ENCODE peak calls at places on chromosomes 16 and 17, in four cellular contexts. One of them, this sample, is unnamed.

GRCh38 chr16:22052985-22053384 is 39.4 kb upstream of the VWA3A start:
- DNase-seq in endothelial cell of umbilical vein: no peak
- DNase-seq in SK-N-MC: no peak
- DNase-seq in transverse colon: no peak
- DNase-seq in this sample: no peak

GRCh38 chr16:85462405-85463227 is 150.5 kb upstream of the GSE1 start:
- DNase-seq in endothelial cell of umbilical vein: no peak
- DNase-seq in transverse colon: no peak
- DNase-seq in SK-N-MC: no peak
- DNase-seq in this sample: no peak

GRCh38 chr16:3059723-3060242 is 5.7 kb upstream of the IL32 start:
- DNase-seq in endothelial cell of umbilical vein: no peak
- DNase-seq in SK-N-MC: no peak
- DNase-seq in transverse colon: no peak
- DNase-seq in this sample: no peak

GRCh38 chr17:79808763-79809529 is 12.1 kb upstream of the CBX8 start:
- DNase-seq in endothelial cell of umbilical vein: no peak
- DNase-seq in SK-N-MC: no peak
- DNase-seq in transverse colon: peak
- DNase-seq in this sample: no peak

GRCh38 chr16:75114179-75114945 is 2.2 kb downstream of the LDHD start:
- DNase-seq in transverse colon: no peak
- DNase-seq in SK-N-MC: no peak
- DNase-seq in endothelial cell of umbilical vein: no peak
- DNase-seq in this sample: no peak

GRCh38 chr17:48429638-48430586 is at the start of gene SKAP1:
- DNase-seq in endothelial cell of umbilical vein: no peak
- DNase-seq in transverse colon: peak
- DNase-seq in SK-N-MC: no peak
- DNase-seq in this sample: no peak

GRCh38 chr16:4945560-4946502 is 8.9 kb upstream of the PPL start:
- DNase-seq in transverse colon: no peak
- DNase-seq in endothelial cell of umbilical vein: no peak
- DNase-seq in SK-N-MC: no peak
- DNase-seq in this sample: no peak

GRCh38 chr17:44496815-44497214 is 6.4 kb downstream of the GPATCH8 start:
- DNase-seq in endothelial cell of umbilical vein: no peak
- DNase-seq in SK-N-MC: no peak
- DNase-seq in transverse colon: no peak
- DNase-seq in this sample: no peak

GRCh38 chr16:55454861-55455260 is 24.1 kb upstream of the MMP2 start:
- DNase-seq in endothelial cell of umbilical vein: no peak
- DNase-seq in transverse colon: no peak
- DNase-seq in SK-N-MC: no peak
- DNase-seq in this sample: no peak

GRCh38 chr17:38572665-38573365 is 32.9 kb downstream of the SRCIN1 start:
- DNase-seq in endothelial cell of umbilical vein: no peak
- DNase-seq in SK-N-MC: no peak
- DNase-seq in transverse colon: no peak
- DNase-seq in this sample: no peak

GRCh38 chr16:75244844-75245758 is 6.3 kb downstream of the BCAR1 start:
- DNase-seq in SK-N-MC: no peak
- DNase-seq in endothelial cell of umbilical vein: peak
- DNase-seq in transverse colon: peak
- DNase-seq in this sample: peak

GRCh38 chr16:78607465-78607864 is 508.0 kb downstream of the WWOX start:
- DNase-seq in transverse colon: no peak
- DNase-seq in endothelial cell of umbilical vein: no peak
- DNase-seq in SK-N-MC: no peak
- DNase-seq in this sample: no peak

GRCh38 chr17:4509923-4510614 is 11.4 kb downstream of the SPNS2 start:
- DNase-seq in endothelial cell of umbilical vein: no peak
- DNase-seq in SK-N-MC: no peak
- DNase-seq in transverse colon: no peak
- DNase-seq in this sample: no peak

GRCh38 chr17:34542700-34543336 is 36.6 kb upstream of the TMEM132E start:
- DNase-seq in transverse colon: peak
- DNase-seq in endothelial cell of umbilical vein: peak
- DNase-seq in SK-N-MC: no peak
- DNase-seq in this sample: no peak

GRCh38 chr16:10856042-10856441 is 21.0 kb upstream of the CIITA start:
- DNase-seq in SK-N-MC: no peak
- DNase-seq in transverse colon: no peak
- DNase-seq in endothelial cell of umbilical vein: no peak
- DNase-seq in this sample: no peak

GRCh38 chr17:17938388-17939107 is 33.7 kb downstream of the TOM1L2 start:
- DNase-seq in SK-N-MC: no peak
- DNase-seq in endothelial cell of umbilical vein: no peak
- DNase-seq in transverse colon: peak
- DNase-seq in this sample: no peak

DNA sequence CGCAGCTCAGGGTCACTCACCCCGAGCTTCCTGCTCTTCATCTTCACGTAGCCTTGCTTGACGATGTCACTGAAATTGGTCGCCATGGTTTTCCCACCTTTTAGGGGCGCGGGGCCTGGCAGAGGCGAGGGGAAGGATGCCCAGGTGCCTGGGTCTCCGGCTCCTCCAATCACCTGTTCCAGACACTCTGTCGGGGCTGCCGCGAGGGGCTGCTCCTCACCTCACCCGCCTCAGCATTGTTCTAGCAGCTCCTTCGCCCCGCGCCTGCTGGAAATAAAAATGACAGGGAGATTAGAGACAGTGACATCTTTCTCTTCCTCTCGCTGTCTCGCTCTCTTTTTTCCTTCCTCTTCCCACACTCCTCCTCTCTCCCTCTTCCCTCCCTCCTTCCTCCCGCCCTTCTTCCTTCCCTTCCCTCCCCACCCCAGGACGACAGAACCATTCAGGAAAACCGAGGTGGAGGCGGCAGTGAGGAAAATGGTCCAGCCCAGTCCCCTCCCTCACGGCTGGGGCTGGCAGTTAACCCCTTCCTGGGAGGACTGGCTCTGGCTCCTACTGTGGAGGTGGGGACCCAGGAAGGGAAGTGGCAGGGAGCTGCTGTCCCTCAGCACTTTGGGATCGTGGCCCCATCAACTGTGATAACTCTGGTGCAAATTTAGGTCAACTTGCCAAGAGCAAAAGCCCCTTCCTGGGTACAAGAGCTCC is 6.7 kb downstream of the DOK4 start:
- DNase-seq in SK-N-MC: no peak
- DNase-seq in transverse colon: peak
- DNase-seq in endothelial cell of umbilical vein: peak
- DNase-seq in this sample: no peak
- TF ChIP-seq POLR2AphosphoS5 in SK-N-MC: no peak
- TF ChIP-seq POLR2AphosphoS5 in transverse colon: no peak
- TF ChIP-seq POLR2AphosphoS5 in endothelial cell of umbilical vein: no peak
- TF ChIP-seq POLR2AphosphoS5 in this sample: no peak

GRCh38 chr17:76732734-76733617 is 4.2 kb downstream of the SRSF2 start:
- DNase-seq in SK-N-MC: no peak
- DNase-seq in transverse colon: no peak
- DNase-seq in endothelial cell of umbilical vein: no peak
- DNase-seq in this sample: no peak
- TF ChIP-seq POLR2AphosphoS5 in SK-N-MC: peak
- TF ChIP-seq POLR2AphosphoS5 in transverse colon: no peak
- TF ChIP-seq POLR2AphosphoS5 in endothelial cell of umbilical vein: no peak
- TF ChIP-seq POLR2AphosphoS5 in this sample: peak

DNA sequence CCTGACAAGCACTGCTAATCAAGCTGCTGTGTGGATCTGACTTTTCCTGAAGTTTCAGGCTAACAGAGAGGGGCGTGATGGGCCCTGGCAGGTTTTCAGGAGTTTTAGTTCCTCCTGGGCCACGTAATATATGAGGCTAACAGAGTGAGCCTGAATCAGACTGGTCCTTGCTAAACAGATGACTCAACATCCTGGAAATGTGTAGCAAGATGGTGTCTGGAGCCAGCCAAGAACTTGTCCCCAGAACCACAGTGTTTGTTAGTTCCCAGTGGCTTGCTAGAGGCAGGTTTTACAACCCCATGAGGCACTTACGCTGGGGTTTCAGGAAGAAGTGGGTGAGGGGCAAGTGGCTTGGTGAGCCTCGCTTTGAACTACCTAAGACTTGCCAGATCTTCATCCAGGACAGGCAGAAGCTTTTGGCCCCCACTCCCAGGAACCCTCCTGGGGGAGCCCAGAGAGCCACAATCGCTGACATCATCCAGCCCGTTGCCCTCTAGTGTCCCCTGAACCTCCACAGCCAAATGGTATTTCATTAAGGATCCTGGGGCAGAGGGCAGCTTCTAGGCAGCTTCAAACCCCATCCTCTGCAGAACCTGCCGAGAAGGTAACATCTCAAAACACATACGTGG is 15.9 kb downstream of the TMEM92 start:
- DNase-seq in SK-N-MC: no peak
- DNase-seq in transverse colon: peak
- DNase-seq in endothelial cell of umbilical vein: peak
- DNase-seq in this sample: peak
- TF ChIP-seq POLR2AphosphoS5 in SK-N-MC: no peak
- TF ChIP-seq POLR2AphosphoS5 in transverse colon: peak
- TF ChIP-seq POLR2AphosphoS5 in endothelial cell of umbilical vein: peak
- TF ChIP-seq POLR2AphosphoS5 in this sample: no peak

DNA sequence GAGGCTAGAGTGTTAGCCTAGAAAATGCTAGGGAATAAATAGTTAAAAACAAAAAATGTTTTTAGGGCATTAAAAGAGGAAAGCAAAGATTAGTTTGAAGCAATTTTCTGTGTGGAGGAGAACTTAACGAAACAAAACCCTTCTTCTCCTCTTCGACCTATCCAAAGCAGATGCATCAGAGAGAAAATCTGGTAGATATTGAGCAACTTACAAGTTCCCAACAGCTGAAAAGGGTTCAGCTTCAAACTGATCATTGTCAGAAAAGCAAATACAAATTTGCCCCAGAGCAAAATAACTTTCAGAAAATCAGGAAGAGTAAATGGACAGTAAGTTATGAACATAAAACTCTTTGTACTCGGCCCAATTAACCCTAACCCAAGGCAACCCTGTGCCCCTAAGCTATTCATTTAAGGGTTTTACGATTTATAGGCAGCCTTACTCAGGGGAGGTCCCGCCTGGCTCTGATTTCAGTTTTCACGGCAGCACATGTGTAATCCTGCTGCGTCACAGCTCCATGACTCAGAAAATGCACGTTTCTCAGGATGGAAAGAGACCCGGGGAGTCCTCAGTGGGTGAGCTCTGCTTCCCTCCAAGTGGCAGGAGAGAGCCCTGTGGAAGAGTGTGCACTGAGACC is 405.7 kb upstream of the SALL1 start:
- DNase-seq in endothelial cell of umbilical vein: no peak
- DNase-seq in SK-N-MC: no peak
- DNase-seq in transverse colon: peak
- DNase-seq in this sample: no peak
- TF ChIP-seq POLR2AphosphoS5 in endothelial cell of umbilical vein: no peak
- TF ChIP-seq POLR2AphosphoS5 in SK-N-MC: no peak
- TF ChIP-seq POLR2AphosphoS5 in transverse colon: no peak
- TF ChIP-seq POLR2AphosphoS5 in this sample: no peak

GRCh38 chr17:42424991-42425610 is 2.0 kb upstream of the CAVIN1 start:
- DNase-seq in SK-N-MC: no peak
- DNase-seq in endothelial cell of umbilical vein: no peak
- DNase-seq in transverse colon: no peak
- DNase-seq in this sample: no peak

GRCh38 chr17:42423766-42424165 is 710 bp upstream of the CAVIN1 start:
- DNase-seq in SK-N-MC: no peak
- DNase-seq in transverse colon: no peak
- DNase-seq in endothelial cell of umbilical vein: no peak
- DNase-seq in this sample: no peak

GRCh38 chr17:42431758-42432161 is 8.7 kb upstream of the CAVIN1 start:
- DNase-seq in endothelial cell of umbilical vein: no peak
- DNase-seq in transverse colon: no peak
- DNase-seq in SK-N-MC: no peak
- DNase-seq in this sample: no peak

GRCh38 chr17:42429726-42430464 is 6.8 kb upstream of the CAVIN1 start:
- DNase-seq in SK-N-MC: no peak
- DNase-seq in endothelial cell of umbilical vein: no peak
- DNase-seq in transverse colon: no peak
- DNase-seq in this sample: no peak

DNA sequence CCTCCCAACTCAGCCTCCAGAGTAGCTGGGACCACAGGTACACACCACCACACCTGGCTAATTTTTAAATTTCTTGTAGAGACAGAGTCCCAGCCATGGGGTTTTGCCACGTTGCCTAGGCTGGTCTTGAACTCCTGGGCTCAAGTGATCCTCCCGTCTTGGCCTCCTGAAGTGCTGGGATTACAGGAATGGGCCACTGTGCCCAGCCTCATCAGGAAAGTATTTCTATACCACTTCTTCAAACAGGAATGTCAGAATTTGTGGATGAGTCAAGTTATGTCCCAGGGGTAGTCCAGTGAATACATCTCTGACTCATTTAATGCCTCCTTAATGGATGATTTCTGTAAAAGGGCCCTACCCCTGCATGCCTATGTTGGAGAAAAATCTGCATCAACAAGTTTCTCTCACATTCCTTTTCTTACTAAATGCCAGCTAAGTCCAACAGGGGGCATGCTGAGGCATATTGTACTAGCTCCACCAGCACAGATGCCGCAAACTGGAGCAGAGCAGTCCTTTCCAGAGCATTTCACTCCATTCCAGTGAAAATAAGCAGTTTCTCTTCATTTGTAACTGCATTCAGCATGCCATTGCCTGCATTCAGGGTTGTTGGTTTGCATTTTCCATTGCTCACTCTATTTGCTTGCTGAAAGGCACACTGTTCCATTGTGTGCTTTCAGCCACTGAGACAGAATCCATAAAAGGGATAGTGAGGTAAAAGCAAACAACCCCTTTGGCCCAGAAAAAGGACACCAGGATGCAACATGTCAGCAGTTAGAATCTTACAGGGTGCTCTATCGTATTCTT is 5.3 kb upstream of the CAVIN1 start:
- DNase-seq in SK-N-MC: peak
- DNase-seq in transverse colon: peak
- DNase-seq in endothelial cell of umbilical vein: peak
- DNase-seq in this sample: peak
- TF ChIP-seq POLR2AphosphoS5 in SK-N-MC: no peak
- TF ChIP-seq POLR2AphosphoS5 in transverse colon: no peak
- TF ChIP-seq POLR2AphosphoS5 in endothelial cell of umbilical vein: no peak
- TF ChIP-seq POLR2AphosphoS5 in this sample: no peak

This sample was measured in Panc1.